ENCODE peak calls at places on chromosomes 11 and 22, in five cellular contexts. One of them, this sample, is unnamed.

GRCh38 chr11:95599959-95600586 is 189.5 kb downstream of the FAM76B start:
- DNase-seq in IMR-90: no peak
- DNase-seq in body of pancreas: no peak
- DNase-seq in fibroblast of the aortic adventitia: no peak
- DNase-seq in neural crest cell: no peak
- DNase-seq in this sample: no peak

GRCh38 chr11:66868726-66869291 is 11.9 kb downstream of the LRFN4 start:
- DNase-seq in IMR-90: no peak
- DNase-seq in body of pancreas: peak
- DNase-seq in fibroblast of the aortic adventitia: no peak
- DNase-seq in neural crest cell: no peak
- DNase-seq in this sample: peak

GRCh38 chr22:49235463-49236300 is 592.0 kb downstream of the BRD1 start:
- DNase-seq in IMR-90: no peak
- DNase-seq in body of pancreas: no peak
- DNase-seq in fibroblast of the aortic adventitia: no peak
- DNase-seq in neural crest cell: no peak
- DNase-seq in this sample: no peak

GRCh38 chr11:18650859-18651557 is 16.9 kb upstream of the SPTY2D1 start:
- DNase-seq in IMR-90: peak
- DNase-seq in body of pancreas: peak
- DNase-seq in fibroblast of the aortic adventitia: peak
- DNase-seq in neural crest cell: peak
- DNase-seq in this sample: peak

GRCh38 chr11:12418019-12418611 is 40.7 kb downstream of the PARVA start:
- DNase-seq in IMR-90: peak
- DNase-seq in body of pancreas: no peak
- DNase-seq in fibroblast of the aortic adventitia: no peak
- DNase-seq in neural crest cell: no peak
- DNase-seq in this sample: no peak

GRCh38 chr22:46798366-46799057 is 36.1 kb downstream of the TBC1D22A start:
- DNase-seq in IMR-90: peak
- DNase-seq in body of pancreas: peak
- DNase-seq in fibroblast of the aortic adventitia: peak
- DNase-seq in neural crest cell: peak
- DNase-seq in this sample: peak

GRCh38 chr11:3203221-3204043 is 15.2 kb downstream of the MRGPRG start:
- DNase-seq in IMR-90: no peak
- DNase-seq in body of pancreas: no peak
- DNase-seq in fibroblast of the aortic adventitia: no peak
- DNase-seq in neural crest cell: no peak
- DNase-seq in this sample: no peak

GRCh38 chr22:39244496-39245129 is at the start of gene PDGFB:
- DNase-seq in IMR-90: no peak
- DNase-seq in body of pancreas: peak
- DNase-seq in fibroblast of the aortic adventitia: no peak
- DNase-seq in neural crest cell: no peak
- DNase-seq in this sample: no peak

GRCh38 chr22:46444390-46444854 is 93.0 kb downstream of the CELSR1 start:
- DNase-seq in IMR-90: no peak
- DNase-seq in body of pancreas: no peak
- DNase-seq in fibroblast of the aortic adventitia: no peak
- DNase-seq in neural crest cell: no peak
- DNase-seq in this sample: no peak

GRCh38 chr22:42315392-42315756 is 44.9 kb upstream of the TCF20 start:
- DNase-seq in IMR-90: no peak
- DNase-seq in body of pancreas: no peak
- DNase-seq in fibroblast of the aortic adventitia: no peak
- DNase-seq in neural crest cell: no peak
- DNase-seq in this sample: no peak

GRCh38 chr11:57752954-57753353 is 1.3 kb upstream of the BTBD18 start:
- DNase-seq in IMR-90: no peak
- DNase-seq in body of pancreas: no peak
- DNase-seq in fibroblast of the aortic adventitia: no peak
- DNase-seq in neural crest cell: no peak
- DNase-seq in this sample: no peak

GRCh38 chr11:90218606-90219005 is 4.2 kb downstream of the CHORDC1 start:
- DNase-seq in IMR-90: no peak
- DNase-seq in body of pancreas: no peak
- DNase-seq in fibroblast of the aortic adventitia: no peak
- DNase-seq in neural crest cell: no peak
- DNase-seq in this sample: peak

GRCh38 chr11:44784784-44785183 is 58.0 kb downstream of the TSPAN18 start:
- DNase-seq in IMR-90: no peak
- DNase-seq in body of pancreas: no peak
- DNase-seq in fibroblast of the aortic adventitia: no peak
- DNase-seq in neural crest cell: no peak
- DNase-seq in this sample: no peak

GRCh38 chr11:68506908-68507307 is 46.4 kb downstream of the PPP6R3 start:
- DNase-seq in IMR-90: no peak
- DNase-seq in body of pancreas: no peak
- DNase-seq in fibroblast of the aortic adventitia: no peak
- DNase-seq in neural crest cell: no peak
- DNase-seq in this sample: no peak
- TF ChIP-seq CTCF in IMR-90: peak
- TF ChIP-seq CTCF in body of pancreas: no peak
- TF ChIP-seq CTCF in fibroblast of the aortic adventitia: peak
- TF ChIP-seq CTCF in neural crest cell: no peak
- TF ChIP-seq CTCF in this sample: peak

DNA sequence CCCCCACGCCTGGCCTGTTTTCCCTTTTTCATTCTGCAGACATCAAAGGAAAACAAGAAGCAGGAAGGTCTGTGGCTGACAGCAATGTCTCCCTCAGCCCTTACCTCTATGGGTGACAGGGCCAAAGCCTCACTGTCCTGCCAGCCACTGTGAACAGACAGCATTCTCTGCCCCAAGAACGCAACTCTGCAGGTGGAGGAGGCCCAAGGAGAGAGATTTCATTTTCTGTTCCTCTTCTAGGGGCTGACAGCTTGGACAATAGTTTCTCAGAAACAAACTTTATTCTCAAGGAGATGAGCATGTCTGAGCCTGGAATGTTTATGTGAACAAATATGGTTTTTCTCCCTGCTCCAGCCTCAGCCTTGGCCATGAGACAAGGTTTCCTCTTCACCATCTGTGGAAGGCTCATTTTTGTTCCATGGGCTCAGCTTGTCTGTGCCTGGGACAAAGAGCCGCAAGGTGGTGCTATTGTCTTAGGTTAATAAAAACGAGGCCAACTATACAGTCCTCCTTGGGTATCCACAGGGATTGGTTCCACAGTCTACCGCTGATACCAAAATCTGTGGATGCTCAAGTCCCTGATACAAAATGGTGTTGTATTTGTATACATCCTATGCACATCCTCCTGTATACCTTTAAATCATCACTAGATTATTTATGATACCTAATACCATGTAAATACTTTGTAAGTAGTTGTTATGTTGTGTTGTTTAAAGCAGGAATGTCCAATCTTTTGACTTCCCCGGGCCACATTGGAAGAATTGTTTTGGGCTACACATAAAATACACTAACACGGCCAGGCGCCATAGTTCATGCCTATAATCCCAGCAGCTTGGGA is 5.8 kb downstream of the PIWIL3 start:
- DNase-seq in IMR-90: peak
- DNase-seq in body of pancreas: peak
- DNase-seq in fibroblast of the aortic adventitia: peak
- DNase-seq in neural crest cell: peak
- DNase-seq in this sample: peak
- TF ChIP-seq CTCF in IMR-90: peak
- TF ChIP-seq CTCF in body of pancreas: peak
- TF ChIP-seq CTCF in fibroblast of the aortic adventitia: peak
- TF ChIP-seq CTCF in neural crest cell: peak
- TF ChIP-seq CTCF in this sample: peak

DNA sequence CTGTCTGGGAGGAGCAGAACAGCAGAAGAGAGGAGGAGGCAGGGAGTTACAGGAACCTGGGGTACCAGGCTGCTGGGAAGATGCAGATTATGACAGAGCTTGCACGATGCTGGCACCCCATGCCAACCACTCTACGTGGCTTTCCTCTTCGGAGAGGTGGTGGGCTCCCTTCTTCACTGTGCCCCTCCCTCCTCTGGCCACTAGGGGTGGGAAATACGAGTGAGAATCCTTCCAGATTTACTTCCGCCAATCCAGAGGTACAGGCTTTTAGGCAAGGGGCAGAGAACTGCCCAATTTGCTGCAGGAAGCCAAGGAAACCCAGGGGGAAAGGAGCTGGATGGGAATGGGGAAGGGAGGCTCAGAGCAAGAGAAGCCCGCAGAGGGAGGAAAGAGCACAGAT is 12.3 kb downstream of the HYOU1 start:
- DNase-seq in IMR-90: no peak
- DNase-seq in body of pancreas: no peak
- DNase-seq in fibroblast of the aortic adventitia: no peak
- DNase-seq in neural crest cell: no peak
- DNase-seq in this sample: no peak
- TF ChIP-seq CTCF in IMR-90: no peak
- TF ChIP-seq CTCF in body of pancreas: no peak
- TF ChIP-seq CTCF in fibroblast of the aortic adventitia: peak
- TF ChIP-seq CTCF in neural crest cell: peak
- TF ChIP-seq CTCF in this sample: peak

DNA sequence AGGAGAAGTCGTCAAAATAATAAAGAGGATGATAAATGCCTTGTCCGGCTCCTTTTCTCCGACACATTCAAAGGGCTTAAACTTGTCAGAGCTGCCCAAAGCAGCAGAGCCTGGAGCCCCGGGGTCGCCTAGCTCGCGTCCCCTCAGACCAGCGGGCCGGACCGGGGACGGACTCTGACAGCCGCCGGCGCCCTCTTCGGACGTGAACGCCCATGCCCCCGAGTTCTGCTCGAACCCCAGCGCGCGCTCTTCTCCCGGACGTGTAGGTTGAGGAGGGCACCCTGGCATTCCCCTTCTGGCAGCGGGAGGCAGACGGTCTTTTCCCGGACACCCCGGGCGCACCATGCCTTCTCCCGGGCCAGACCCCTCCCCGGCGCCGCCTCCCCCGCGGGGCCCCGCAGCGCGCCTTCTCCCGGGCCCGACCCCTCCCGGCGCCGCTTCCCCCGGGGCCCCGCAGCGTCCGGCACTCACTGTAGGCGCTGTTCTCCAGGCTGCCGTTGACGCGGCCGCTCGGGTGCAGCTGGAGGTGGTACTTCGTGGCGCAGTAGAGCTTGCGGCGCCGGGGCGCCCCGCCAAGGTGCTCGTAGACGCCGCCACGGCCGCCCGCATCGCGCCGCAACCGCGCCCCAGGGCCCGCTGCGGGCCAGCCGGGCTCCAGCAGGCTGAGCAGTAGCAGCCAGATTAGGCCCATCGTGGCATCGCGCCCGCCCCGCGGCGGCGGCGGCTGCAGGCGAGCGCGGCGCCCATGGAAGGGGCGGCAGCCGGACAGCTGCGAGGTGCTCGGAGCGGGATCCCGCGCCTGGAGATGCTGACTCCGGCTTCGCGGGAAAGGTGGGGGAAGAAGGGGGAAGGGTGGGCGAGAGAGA is 740 bp downstream of the FGF3 start:
- DNase-seq in IMR-90: no peak
- DNase-seq in body of pancreas: no peak
- DNase-seq in fibroblast of the aortic adventitia: no peak
- DNase-seq in neural crest cell: no peak
- DNase-seq in this sample: no peak
- TF ChIP-seq CTCF in IMR-90: no peak
- TF ChIP-seq CTCF in body of pancreas: no peak
- TF ChIP-seq CTCF in fibroblast of the aortic adventitia: no peak
- TF ChIP-seq CTCF in neural crest cell: no peak
- TF ChIP-seq CTCF in this sample: no peak

DNA sequence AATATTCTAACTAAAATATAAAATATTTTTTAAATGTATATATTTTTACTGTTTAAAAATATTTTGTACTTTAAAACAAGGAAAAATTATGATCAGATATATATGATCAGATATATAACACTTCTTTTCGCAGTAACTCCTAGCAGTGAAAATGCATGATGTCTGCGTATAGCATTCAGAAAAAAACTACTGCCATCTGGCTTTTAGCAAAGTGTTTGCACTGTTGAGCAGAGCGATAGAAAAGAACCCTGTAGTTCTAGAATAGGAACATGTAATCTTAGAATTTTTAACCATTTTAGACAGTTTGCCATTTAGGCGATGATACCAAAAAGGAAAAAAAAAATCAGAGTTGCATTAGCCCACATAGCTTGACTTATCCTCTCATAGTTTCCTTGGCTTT is 370.4 kb upstream of the ANO3 start:
- DNase-seq in IMR-90: no peak
- DNase-seq in body of pancreas: no peak
- DNase-seq in fibroblast of the aortic adventitia: no peak
- DNase-seq in neural crest cell: no peak
- DNase-seq in this sample: no peak
- TF ChIP-seq CTCF in IMR-90: no peak
- TF ChIP-seq CTCF in body of pancreas: no peak
- TF ChIP-seq CTCF in fibroblast of the aortic adventitia: peak
- TF ChIP-seq CTCF in neural crest cell: peak
- TF ChIP-seq CTCF in this sample: no peak

GRCh38 chr22:22144858-22145257 is 99.7 kb upstream of the VPREB1 start:
- DNase-seq in IMR-90: peak
- DNase-seq in body of pancreas: no peak
- DNase-seq in fibroblast of the aortic adventitia: peak
- DNase-seq in neural crest cell: no peak
- DNase-seq in this sample: no peak
- TF ChIP-seq CTCF in IMR-90: peak
- TF ChIP-seq CTCF in body of pancreas: no peak
- TF ChIP-seq CTCF in fibroblast of the aortic adventitia: peak
- TF ChIP-seq CTCF in neural crest cell: peak
- TF ChIP-seq CTCF in this sample: peak

This sample was measured in glutamatergic neuron.